ENCODE peak calls at places on chromosomes 4 and X, in nine cellular contexts. Q, C, T, G, S, D, Y, X and Z are unnamed samples.
A peak's percentile ranks its signal among the peaks of the same experiment; 100 is the strongest.

GRCh38 chr4:118033148-118034060 is 882 bp upstream of the NDST3 start:
- DNase-seq in Q (peak; percentile 23), C (peak; percentile 14), T (peak; percentile 48), G (peak; percentile 66), S (peak; percentile 54), D (no peak), Y (peak; percentile 66), X (peak; percentile 67), Z (no peak)

GRCh38 chr4:184382189-184382846 is 92.0 kb downstream of the IRF2 start:
- DNase-seq in Q (no peak), C (no peak), T (no peak), G (no peak), S (peak; percentile 23), D (no peak), Y (peak; percentile 20), X (no peak), Z (no peak)

GRCh38 chrX:148282504-148282903 is 217.9 kb upstream of the AFF2 start:
- DNase-seq in Q (no peak), C (no peak), T (no peak), G (no peak), S (no peak), D (no peak), Y (no peak), X (no peak), Z (no peak)

GRCh38 chr4:5686338-5686737 is 22.0 kb downstream of the EVC2 start:
- DNase-seq in Q (no peak), C (no peak), T (no peak), G (no peak), S (no peak), D (no peak), Y (no peak), X (no peak), Z (no peak)

GRCh38 chr4:93373893-93374860 is 454.4 kb upstream of the ATOH1 start:
- DNase-seq in Q (no peak), C (no peak), T (no peak), G (no peak), S (no peak), D (no peak), Y (no peak), X (no peak), Z (no peak)

GRCh38 chr4:98568896-98569663 is 89.3 kb downstream of the TSPAN5 start:
- DNase-seq in Q (no peak), C (no peak), T (peak; percentile 53), G (no peak), S (no peak), D (no peak), Y (no peak), X (no peak), Z (no peak)

GRCh38 chrX:154384284-154384892 is 5.3 kb downstream of the EMD start:
- DNase-seq in Q (no peak), C (no peak), T (peak; percentile 45), G (no peak), S (peak; percentile 37), D (no peak), Y (no peak), X (no peak), Z (no peak)

GRCh38 chr4:182454440-182455013 is 211.3 kb downstream of the TENM3 start:
- DNase-seq in Q (no peak), C (no peak), T (no peak), G (no peak), S (no peak), D (no peak), Y (no peak), X (no peak), Z (no peak)

GRCh38 chr4:95165926-95166524 is 382.7 kb downstream of the UNC5C start:
- DNase-seq in Q (peak; percentile 29), C (peak; percentile 4), T (peak; percentile 81), G (no peak), S (peak; percentile 65), D (peak; percentile 13), Y (peak; percentile 87), X (peak; percentile 40), Z (no peak)

GRCh38 chr4:118981839-118982381 is 93.3 kb downstream of the SYNPO2 start:
- DNase-seq in Q (peak; percentile 62), C (peak; percentile 31), T (peak; percentile 97), G (peak; percentile 47), S (peak; percentile 73), D (peak; percentile 20), Y (peak; percentile 73), X (peak; percentile 59), Z (peak; percentile 15)

GRCh38 chr4:60657802-60658201 is 542.3 kb upstream of the ADGRL3 start:
- DNase-seq in Q (no peak), C (no peak), T (no peak), G (no peak), S (peak; percentile 2), D (no peak), Y (no peak), X (peak; percentile 7), Z (no peak)

GRCh38 chr4:7375427-7375826 is 59.3 kb downstream of the PSAPL1 start:
- DNase-seq in Q (no peak), C (no peak), T (peak; percentile 73), G (no peak), S (no peak), D (no peak), Y (no peak), X (no peak), Z (no peak)

GRCh38 chrX:150508461-150509367 is 59.7 kb upstream of the MTM1 start:
- DNase-seq in Q (no peak), C (peak; percentile 13), T (peak; percentile 56), G (peak; percentile 68), S (no peak), D (no peak), Y (no peak), X (no peak), Z (no peak)

GRCh38 chrX:153953342-153953830 is 8.9 kb upstream of the RENBP start:
- DNase-seq in Q (peak; percentile 79), C (peak; percentile 60), T (peak; percentile 66), G (peak; percentile 76), S (peak; percentile 72), D (no peak), Y (peak; percentile 69), X (no peak), Z (peak; percentile 79)

GRCh38 chr4:6633091-6633906 is 7.2 kb upstream of the MRFAP1 start:
- DNase-seq in Q (no peak), C (no peak), T (peak; percentile 32), G (no peak), S (peak; percentile 98), D (peak; percentile 76), Y (no peak), X (peak; percentile 88), Z (no peak)

GRCh38 chr4:22129454-22130075 is 181.0 kb upstream of the KCNIP4 start:
- DNase-seq in Q (peak; percentile 22), C (no peak), T (peak; percentile 61), G (no peak), S (peak; percentile 52), D (no peak), Y (peak; percentile 63), X (peak; percentile 7), Z (no peak)

GRCh38 chr4:40629401-40630334 is at the start of gene RBM47:
- DNase-seq in Q (peak; percentile 59), C (peak; percentile 19), T (peak; percentile 76), G (peak; percentile 38), S (peak; percentile 57), D (peak; percentile 36), Y (peak; percentile 61), X (peak; percentile 5), Z (no peak)

GRCh38 chr4:74838746-74839370 is 44.5 kb upstream of the BTC start:
- DNase-seq in Q (no peak), C (no peak), T (peak; percentile 68), G (no peak), S (no peak), D (no peak), Y (no peak), X (no peak), Z (no peak)

GRCh38 chrX:106608016-106608415 is 3.8 kb upstream of the RADX start:
- DNase-seq in Q (no peak), C (no peak), T (no peak), G (no peak), S (no peak), D (no peak), Y (no peak), X (no peak), Z (no peak)

GRCh38 chrX:47224896-47225290 is 6.4 kb downstream of the CDK16 start:
- DNase-seq in Q (no peak), C (no peak), T (no peak), G (peak; percentile 17), S (no peak), D (no peak), Y (no peak), X (no peak), Z (no peak)

GRCh38 chrX:41526925-41527324 is 79.8 kb downstream of the NYX start:
- DNase-seq in Q (no peak), C (no peak), T (peak; percentile 42), G (no peak), S (no peak), D (no peak), Y (no peak), X (no peak), Z (no peak)

GRCh38 chr4:101127176-101127790 is 220.0 kb downstream of the PPP3CA start:
- DNase-seq in Q (no peak), C (no peak), T (no peak), G (no peak), S (no peak), D (no peak), Y (no peak), X (no peak), Z (no peak)

GRCh38 chr4:139841464-139842195 is 176.0 kb downstream of the MGST2 start:
- DNase-seq in Q (no peak), C (no peak), T (no peak), G (no peak), S (no peak), D (no peak), Y (peak; percentile 48), X (no peak), Z (no peak)

GRCh38 chrX:48474127-48474526 is 1.9 kb upstream of the FTSJ1 start:
- DNase-seq in Q (peak; percentile 30), C (no peak), T (peak; percentile 52), G (no peak), S (peak; percentile 69), D (no peak), Y (no peak), X (no peak), Z (no peak)

GRCh38 chr4:121143126-121143525 is 21.0 kb downstream of the TNIP3 start:
- DNase-seq in Q (no peak), C (no peak), T (peak; percentile 63), G (no peak), S (no peak), D (no peak), Y (no peak), X (no peak), Z (no peak)